ENCODE peak calls at places on chromosomes 16 and 17, in ten cellular contexts. F, X, P, L, M, S, J, Y, Q and T are unnamed samples.

GRCh38 chr16:54846761-54847160 is 83.9 kb upstream of the IRX5 start:
- DNase-seq in F (no peak), X (no peak), P (no peak), L (no peak), M (no peak), S (peak; percentile 35), J (no peak), Y (no peak), Q (no peak), T (no peak)

GRCh38 chr17:71899317-71899716 is 221.5 kb upstream of the SOX9 start:
- DNase-seq in F (no peak), X (no peak), P (no peak), L (no peak), M (no peak), S (no peak), J (no peak), Y (no peak), Q (no peak), T (no peak)

GRCh38 chr17:52170963-52171572 is 12.6 kb upstream of the CA10 start:
- DNase-seq in F (peak; percentile 67), X (no peak), P (peak; percentile 37), L (no peak), M (no peak), S (peak; percentile 55), J (no peak), Y (peak; percentile 70), Q (no peak), T (peak; percentile 35)

GRCh38 chr16:58109881-58110280 is 19.3 kb downstream of the CFAP20 start:
- DNase-seq in F (no peak), X (no peak), P (no peak), L (no peak), M (no peak), S (no peak), J (no peak), Y (no peak), Q (no peak), T (no peak)

GRCh38 chr17:40857535-40857934 is 9.5 kb downstream of the KRT12 start:
- DNase-seq in F (no peak), X (no peak), P (no peak), L (no peak), M (no peak), S (no peak), J (no peak), Y (no peak), Q (no peak), T (no peak)

GRCh38 chr17:80633197-80633596 is 88.6 kb downstream of the RPTOR start:
- DNase-seq in F (no peak), X (no peak), P (no peak), L (no peak), M (no peak), S (no peak), J (no peak), Y (no peak), Q (no peak), T (no peak)

GRCh38 chr17:82005701-82006348 is 16.9 kb downstream of the CENPX start:
- DNase-seq in F (no peak), X (no peak), P (no peak), L (no peak), M (no peak), S (no peak), J (no peak), Y (no peak), Q (no peak), T (no peak)

GRCh38 chr16:85069171-85069570 is 41.6 kb downstream of the KIAA0513 start:
- DNase-seq in F (no peak), X (no peak), P (no peak), L (no peak), M (no peak), S (no peak), J (no peak), Y (no peak), Q (no peak), T (no peak)

GRCh38 chr17:56680676-56681075 is 87.2 kb downstream of the NOG start:
- DNase-seq in F (no peak), X (no peak), P (no peak), L (no peak), M (no peak), S (no peak), J (no peak), Y (no peak), Q (no peak), T (no peak)

DNA sequence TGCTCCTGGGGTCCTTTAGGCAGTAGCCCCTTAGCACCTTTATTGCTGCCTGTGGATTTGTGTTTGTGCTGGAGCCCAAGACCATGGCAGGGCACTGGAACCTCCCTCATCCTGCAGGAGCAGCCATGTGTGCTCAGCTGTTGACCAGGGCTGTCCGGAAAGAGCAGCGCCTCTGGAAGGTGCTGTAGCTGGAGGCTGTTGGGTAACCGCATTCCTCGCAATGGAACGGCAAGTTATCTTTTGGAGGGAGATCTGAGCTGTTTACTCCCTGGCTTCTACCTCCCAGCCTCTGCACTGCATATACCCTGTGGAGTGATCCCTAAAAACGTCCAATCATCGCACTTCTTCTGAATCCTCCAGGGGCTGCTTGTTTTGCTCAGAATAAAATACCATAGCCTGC is 291.0 kb downstream of the SNX29 start:
- DNase-seq in F (no peak), X (no peak), P (no peak), L (no peak), M (no peak), S (no peak), J (no peak), Y (no peak), Q (no peak), T (no peak)
- H3K36me3 ChIP-seq in F (no peaks in the 10 kb centered on the region), X (no peaks in the 10 kb centered on the region), P (no peaks in the 10 kb centered on the region), L (no peaks in the 10 kb centered on the region), M (no peaks in the 10 kb centered on the region), S (no peaks in the 10 kb centered on the region), J (no peaks in the 10 kb centered on the region), Y (no peaks in the 10 kb centered on the region), Q (no peaks in the 10 kb centered on the region), T (no peaks in the 10 kb centered on the region)

GRCh38 chr17:2435181-2435741 is 34.4 kb upstream of the MNT start:
- DNase-seq in F (no peak), X (no peak), P (no peak), L (no peak), M (no peak), S (peak; percentile 18), J (no peak), Y (peak; percentile 91), Q (no peak), T (peak; percentile 74)
- H3K36me3 ChIP-seq in F (peaks cover 76% of the 10 kb centered on the region), X (peaks cover 41% of the 10 kb centered on the region), P (no peaks in the 10 kb centered on the region), L (no peaks in the 10 kb centered on the region), M (peaks cover 22% of the 10 kb centered on the region), S (peaks cover 14% of the 10 kb centered on the region), J (peaks cover 36% of the 10 kb centered on the region), Y (peaks cover 31% of the 10 kb centered on the region), Q (no peaks in the 10 kb centered on the region), T (peaks cover 15% of the 10 kb centered on the region)

GRCh38 chr17:7511108-7511507 is 26.9 kb downstream of the POLR2A start:
- DNase-seq in F (no peak), X (no peak), P (no peak), L (no peak), M (no peak), S (no peak), J (no peak), Y (no peak), Q (no peak), T (no peak)

GRCh38 chr17:7509937-7510336 is 25.8 kb downstream of the POLR2A start:
- DNase-seq in F (no peak), X (peak; percentile 76), P (no peak), L (no peak), M (no peak), S (no peak), J (no peak), Y (no peak), Q (no peak), T (no peak)

GRCh38 chr17:7512105-7512504 is 27.9 kb downstream of the POLR2A start:
- DNase-seq in F (no peak), X (no peak), P (no peak), L (no peak), M (no peak), S (no peak), J (no peak), Y (no peak), Q (no peak), T (no peak)

GRCh38 chr17:7508846-7509245 is 24.7 kb downstream of the POLR2A start:
- DNase-seq in F (no peak), X (no peak), P (no peak), L (no peak), M (no peak), S (no peak), J (no peak), Y (no peak), Q (no peak), T (no peak)

DNA sequence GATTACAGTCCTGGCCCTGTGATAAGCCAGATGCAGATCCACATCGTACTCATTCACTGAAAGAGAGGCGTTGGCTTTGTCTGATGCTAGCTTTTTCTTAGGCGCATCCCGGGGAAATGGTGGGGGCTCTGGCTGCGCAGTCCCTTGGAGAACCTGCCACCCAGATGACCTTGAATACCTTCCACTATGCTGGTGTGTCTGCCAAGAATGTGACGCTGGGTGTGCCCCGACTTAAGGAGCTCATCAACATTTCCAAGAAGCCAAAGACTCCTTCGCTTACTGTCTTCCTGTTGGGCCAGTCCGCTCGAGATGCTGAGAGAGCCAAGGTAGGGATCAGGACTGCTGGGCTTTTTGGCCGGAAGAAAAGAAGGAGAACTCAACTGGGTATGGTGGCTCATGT is 24.0 kb downstream of the POLR2A start:
- DNase-seq in F (no peak), X (no peak), P (no peak), L (no peak), M (no peak), S (no peak), J (no peak), Y (no peak), Q (no peak), T (no peak)
- H3K36me3 ChIP-seq in F (peaks cover 100% of the 10 kb centered on the region), X (peaks cover 90% of the 10 kb centered on the region), P (peaks cover 46% of the 10 kb centered on the region), L (no peaks in the 10 kb centered on the region), M (peaks cover 46% of the 10 kb centered on the region), S (peaks cover 68% of the 10 kb centered on the region), J (peaks cover 64% of the 10 kb centered on the region), Y (peaks cover 45% of the 10 kb centered on the region), Q (peaks cover 6% of the 10 kb centered on the region), T (peaks cover 53% of the 10 kb centered on the region)

GRCh38 chr17:32471652-32472051 is 15.1 kb upstream of the CDK5R1 start:
- DNase-seq in F (no peak), X (no peak), P (no peak), L (no peak), M (no peak), S (no peak), J (no peak), Y (no peak), Q (no peak), T (no peak)
- H3K36me3 ChIP-seq in F (peaks cover 100% of the 10 kb centered on the region), X (peaks cover 92% of the 10 kb centered on the region), P (peaks cover 3% of the 10 kb centered on the region), L (no peaks in the 10 kb centered on the region), M (peaks cover 62% of the 10 kb centered on the region), S (peaks cover 55% of the 10 kb centered on the region), J (peaks cover 76% of the 10 kb centered on the region), Y (peaks cover 68% of the 10 kb centered on the region), Q (no peaks in the 10 kb centered on the region), T (peaks cover 49% of the 10 kb centered on the region)

DNA sequence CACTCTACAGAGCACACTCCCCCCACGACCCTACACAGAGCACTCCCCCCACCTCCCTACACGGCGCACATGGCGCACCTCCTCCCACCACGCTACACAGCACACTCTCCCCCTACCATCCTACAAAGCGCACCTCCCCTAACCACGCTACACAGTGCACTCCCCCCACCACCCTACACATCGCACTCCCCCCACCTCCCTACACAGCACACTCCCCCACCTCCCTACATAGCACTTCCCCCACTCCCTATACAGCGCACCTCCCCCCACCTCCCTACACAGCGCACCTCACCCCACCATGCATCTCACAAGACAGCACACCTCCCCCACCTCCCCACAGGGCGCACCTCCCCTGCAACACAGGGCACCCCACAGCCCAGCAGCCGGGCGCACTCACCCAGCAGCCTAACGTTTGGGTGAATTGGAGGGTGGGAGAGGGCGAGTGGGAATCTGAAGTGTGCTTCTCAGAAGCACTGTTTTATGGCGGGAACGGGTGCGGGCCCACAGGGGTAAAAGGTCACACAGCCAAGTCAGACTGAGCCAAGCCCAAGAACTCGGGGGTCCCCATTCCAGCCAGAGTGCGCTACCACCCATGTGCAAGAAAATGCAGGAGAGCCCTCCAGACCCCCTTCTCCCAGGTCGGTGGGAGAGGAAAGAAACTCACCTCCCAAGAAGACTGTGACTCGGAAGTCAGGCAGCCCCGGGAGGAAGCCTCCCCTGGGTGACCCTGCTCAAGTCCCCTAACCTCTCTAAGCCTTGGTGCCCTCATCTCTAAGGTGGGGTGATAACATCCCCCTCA is 10.1 kb downstream of the KNOP1 start:
- DNase-seq in F (no peak), X (no peak), P (no peak), L (no peak), M (no peak), S (no peak), J (no peak), Y (peak; percentile 47), Q (no peak), T (peak; percentile 70)
- H3K36me3 ChIP-seq in F (peaks cover 77% of the 10 kb centered on the region), X (peaks cover 13% of the 10 kb centered on the region), P (no peaks in the 10 kb centered on the region), L (no peaks in the 10 kb centered on the region), M (peaks cover 16% of the 10 kb centered on the region), S (peaks cover 4% of the 10 kb centered on the region), J (peaks cover 34% of the 10 kb centered on the region), Y (peaks cover 36% of the 10 kb centered on the region), Q (no peaks in the 10 kb centered on the region), T (peaks cover 53% of the 10 kb centered on the region)